ENCODE peak calls at places on chromosomes 11 and 22, in nine cellular contexts. Q, X, A, V, N, D, U, W and P are unnamed samples.

GRCh38 chr11:69977951-69978350 is 100.2 kb upstream of the ANO1 start:
- DNase-seq in N (no peak), D (no peak), U (no peak), A (no peak), V (no peak), W (no peak), Q (no peak), X (no peak), P (no peak)

GRCh38 chr11:83726316-83726715 is 440.1 kb upstream of the CCDC90B start:
- DNase-seq in V (no peak), W (no peak), D (no peak), N (no peak), A (no peak), X (no peak), Q (no peak), U (no peak), P (no peak)

GRCh38 chr22:45544588-45545170 is 42.0 kb downstream of the FBLN1 start:
- DNase-seq in X (peak), W (no peak), V (no peak), D (no peak), Q (peak), N (no peak), U (no peak), A (no peak), P (no peak)

GRCh38 chr11:122709042-122709760 is 53.7 kb downstream of the UBASH3B start:
- DNase-seq in A (no peak), N (no peak), U (no peak), Q (no peak), V (no peak), W (peak), X (peak), D (no peak), P (no peak)

GRCh38 chr11:36469063-36469462 is 41.0 kb downstream of the TRAF6 start:
- DNase-seq in D (no peak), V (no peak), X (no peak), A (no peak), N (peak), Q (no peak), W (no peak), U (no peak), P (no peak)

GRCh38 chr11:15016200-15016599 is 44.0 kb upstream of the CALCA start:
- DNase-seq in A (no peak), V (no peak), N (no peak), W (no peak), D (no peak), Q (no peak), X (no peak), U (no peak), P (no peak)

GRCh38 chr11:65262381-65262680 is 569 bp downstream of the POLA2 start:
- DNase-seq in X (peak), V (peak), Q (no peak), W (no peak), U (peak), N (no peak), A (no peak), D (peak), P (peak)

GRCh38 chr22:24201681-24202590 is 20.6 kb downstream of the SUSD2 start:
- DNase-seq in Q (no peak), U (no peak), N (no peak), W (peak), V (no peak), A (no peak), X (no peak), D (no peak), P (no peak)

GRCh38 chr11:19288256-19288655 is 47.5 kb upstream of the E2F8 start:
- DNase-seq in U (no peak), D (no peak), V (no peak), A (no peak), Q (no peak), X (no peak), W (no peak), N (no peak), P (no peak)

GRCh38 chr11:469684-470667 is 19.9 kb downstream of the PTDSS2 start:
- DNase-seq in A (peak), V (peak), X (peak), N (no peak), U (peak), W (no peak), Q (peak), D (peak), P (no peak)

GRCh38 chr11:94737171-94737611 is 31.0 kb upstream of the AMOTL1 start:
- DNase-seq in A (no peak), X (peak), W (no peak), U (no peak), N (no peak), D (no peak), V (no peak), Q (no peak), P (no peak)

GRCh38 chr22:48327721-48328120 is 1500.0 kb downstream of the BRD1 start:
- DNase-seq in U (no peak), D (no peak), V (peak), N (no peak), W (no peak), A (no peak), Q (no peak), X (no peak), P (no peak)

GRCh38 chr11:2330696-2331095 is 28.9 kb downstream of the TSPAN32 start:
- DNase-seq in Q (no peak), W (no peak), D (no peak), A (no peak), V (no peak), N (no peak), X (no peak), U (no peak), P (no peak)

GRCh38 chr11:95850137-95850536 is 59.8 kb downstream of the CEP57 start:
- DNase-seq in V (no peak), D (no peak), X (no peak), A (no peak), Q (no peak), U (no peak), W (no peak), N (no peak), P (no peak)

GRCh38 chr22:37222440-37222971 is 10.2 kb upstream of the SSTR3 start:
- DNase-seq in Q (no peak), W (no peak), N (no peak), V (no peak), U (no peak), X (no peak), A (no peak), D (no peak), P (no peak)

GRCh38 chr22:29109853-29110252 is 37.0 kb downstream of the KREMEN1 start:
- DNase-seq in A (no peak), X (no peak), D (no peak), N (no peak), U (no peak), W (no peak), Q (no peak), V (no peak), P (no peak)

GRCh38 chr22:46002757-46003270 is 25.9 kb upstream of the WNT7B start:
- DNase-seq in D (no peak), N (no peak), U (no peak), Q (no peak), A (no peak), W (no peak), V (peak), X (peak), P (no peak)

GRCh38 chr22:31556627-31557203 is 60.4 kb downstream of the SFI1 start:
- DNase-seq in D (no peak), W (peak), Q (peak), U (no peak), V (no peak), N (peak), X (peak), A (peak), P (no peak)

GRCh38 chr11:16151138-16151537 is 205.2 kb downstream of the SOX6 start:
- DNase-seq in D (no peak), N (no peak), A (no peak), Q (no peak), W (no peak), U (no peak), X (no peak), V (no peak), P (no peak)

GRCh38 chr11:30789270-30789669 is 203.1 kb upstream of the MPPED2 start:
- DNase-seq in X (peak), U (no peak), Q (no peak), V (no peak), D (no peak), A (no peak), W (no peak), N (no peak), P (no peak)

GRCh38 chr11:65112551-65113360 is 1.1 kb downstream of the TM7SF2 start:
- DNase-seq in U (no peak), X (no peak), W (peak), A (no peak), V (peak), N (peak), Q (no peak), D (no peak), P (no peak)

GRCh38 chr11:26297179-26297970 is 34.6 kb upstream of the ANO3 start:
- DNase-seq in N (peak), X (peak), D (peak), U (no peak), A (peak), Q (peak), W (peak), V (no peak), P (no peak)
- TF ChIP-seq CTCF in N (peak), X (peak), D (no peak), U (peak), A (peak), Q (peak), W (peak), V (peak), P (no peak)

GRCh38 chr11:58636587-58636986 is 14.1 kb downstream of the CNTF start:
- DNase-seq in W (no peak), Q (no peak), N (no peak), D (no peak), U (no peak), V (no peak), A (no peak), X (no peak), P (no peak)
- TF ChIP-seq CTCF in W (no peak), Q (no peak), N (peak), D (no peak), U (no peak), V (no peak), A (no peak), X (no peak), P (no peak)

GRCh38 chr11:126308271-126308671 is 4.4 kb downstream of the DCPS start:
- DNase-seq in D (no peak), N (no peak), W (no peak), A (no peak), U (no peak), Q (no peak), X (no peak), V (no peak), P (no peak)

GRCh38 chr11:126305699-126306098 is 1.8 kb downstream of the DCPS start:
- DNase-seq in V (no peak), N (no peak), A (no peak), Q (no peak), X (no peak), U (no peak), D (no peak), W (no peak), P (no peak)

GRCh38 chr11:126307706-126308105 is 3.8 kb downstream of the DCPS start:
- DNase-seq in W (peak), U (no peak), A (no peak), V (no peak), X (peak), Q (no peak), D (no peak), N (peak), P (no peak)

GRCh38 chr11:126303623-126304456 is at the start of gene DCPS:
- DNase-seq in D (peak), U (peak), N (peak), Q (peak), X (peak), W (peak), V (peak), A (peak), P (peak)

DNA sequence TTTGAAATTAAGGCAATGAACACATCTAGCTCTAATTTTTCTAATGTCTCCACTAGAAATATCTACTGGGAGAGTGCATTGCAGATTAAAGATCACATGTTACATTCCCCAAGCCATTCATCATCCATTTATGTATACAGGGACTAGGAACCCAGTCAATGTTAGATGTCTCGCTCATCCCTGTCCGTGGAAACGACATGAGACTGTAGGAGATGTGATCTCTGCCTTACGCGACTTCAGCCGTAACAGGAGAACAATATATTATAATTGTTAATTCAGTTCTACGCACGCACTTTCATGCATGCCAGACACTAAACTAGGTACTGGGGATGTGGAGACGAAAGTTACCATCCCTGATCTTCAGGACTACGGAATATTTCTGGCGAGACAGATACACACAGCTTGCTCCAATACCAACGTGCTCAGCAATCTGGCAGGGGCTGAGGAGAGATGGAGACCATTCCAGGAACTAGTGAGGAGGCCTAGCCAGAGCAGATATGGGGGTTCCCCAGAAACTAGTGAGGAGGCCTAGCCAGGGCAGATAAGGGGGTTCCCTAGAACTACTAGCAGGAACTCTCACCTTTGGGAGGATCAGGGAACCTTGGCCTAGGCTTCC is 705 bp downstream of the DCPS start:
- DNase-seq in Q (no peak), N (no peak), D (no peak), X (no peak), W (no peak), U (no peak), V (no peak), A (no peak), P (no peak)
- TF ChIP-seq CTCF in Q (no peak), N (no peak), D (no peak), X (no peak), W (no peak), U (no peak), V (no peak), A (no peak), P (no peak)

DNA sequence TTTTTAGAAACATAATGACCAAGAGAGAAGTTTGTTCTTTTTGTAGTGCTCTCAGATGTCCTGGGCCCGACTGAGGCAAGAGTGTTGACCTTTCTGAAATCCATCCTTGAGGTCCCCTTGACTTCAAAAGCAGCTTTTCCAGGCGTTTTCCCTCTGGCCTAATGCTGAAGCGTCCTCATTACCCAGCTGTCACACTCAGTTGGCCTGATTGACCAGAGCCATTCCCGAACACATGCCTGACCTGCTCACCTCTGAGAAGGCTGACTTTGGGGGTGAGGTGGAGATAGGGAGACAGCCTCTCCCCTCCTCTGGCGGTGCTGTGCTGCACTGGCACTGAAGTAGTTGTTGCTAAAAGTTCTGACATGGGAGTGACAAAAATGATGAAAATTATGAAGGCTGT is 66.9 kb downstream of the ALX4 start:
- DNase-seq in W (no peak), N (no peak), V (no peak), U (no peak), Q (no peak), A (no peak), D (no peak), X (no peak), P (no peak)
- TF ChIP-seq CTCF in W (no peak), N (no peak), V (no peak), U (no peak), Q (no peak), A (no peak), D (no peak), X (no peak), P (no peak)

GRCh38 chr11:90476442-90477007 is 253.7 kb upstream of the CHORDC1 start:
- DNase-seq in A (no peak), U (no peak), W (peak), Q (no peak), X (no peak), N (peak), D (peak), V (no peak), P (no peak)
- TF ChIP-seq CTCF in A (no peak), U (peak), W (no peak), Q (peak), X (no peak), N (peak), D (no peak), V (peak), P (no peak)

GRCh38 chr11:62879554-62879953 is 1.1 kb upstream of the SLC3A2 start:
- DNase-seq in A (no peak), Q (peak), X (no peak), D (peak), W (no peak), N (peak), U (peak), V (no peak), P (no peak)

GRCh38 chr11:62876712-62877111 is 4.0 kb upstream of the SLC3A2 start:
- DNase-seq in W (peak), A (no peak), D (no peak), X (no peak), Q (no peak), N (no peak), V (no peak), U (no peak), P (no peak)

GRCh38 chr11:62880231-62880802 is 379 bp upstream of the SLC3A2 start:
- DNase-seq in V (peak), W (peak), A (peak), D (peak), Q (peak), X (peak), U (no peak), N (no peak), P (peak)

GRCh38 chr11:62879150-62879549 is 1.5 kb upstream of the SLC3A2 start:
- DNase-seq in W (no peak), U (no peak), V (no peak), A (no peak), Q (no peak), N (no peak), X (no peak), D (no peak), P (no peak)

GRCh38 chr11:62875698-62876483 is 4.8 kb upstream of the SLC3A2 start:
- DNase-seq in D (no peak), V (peak), Q (no peak), W (peak), U (no peak), X (no peak), N (no peak), A (no peak), P (no peak)
- TF ChIP-seq CTCF in D (no peak), V (no peak), Q (no peak), W (no peak), U (no peak), X (peak), N (peak), A (peak), P (no peak)

DNA sequence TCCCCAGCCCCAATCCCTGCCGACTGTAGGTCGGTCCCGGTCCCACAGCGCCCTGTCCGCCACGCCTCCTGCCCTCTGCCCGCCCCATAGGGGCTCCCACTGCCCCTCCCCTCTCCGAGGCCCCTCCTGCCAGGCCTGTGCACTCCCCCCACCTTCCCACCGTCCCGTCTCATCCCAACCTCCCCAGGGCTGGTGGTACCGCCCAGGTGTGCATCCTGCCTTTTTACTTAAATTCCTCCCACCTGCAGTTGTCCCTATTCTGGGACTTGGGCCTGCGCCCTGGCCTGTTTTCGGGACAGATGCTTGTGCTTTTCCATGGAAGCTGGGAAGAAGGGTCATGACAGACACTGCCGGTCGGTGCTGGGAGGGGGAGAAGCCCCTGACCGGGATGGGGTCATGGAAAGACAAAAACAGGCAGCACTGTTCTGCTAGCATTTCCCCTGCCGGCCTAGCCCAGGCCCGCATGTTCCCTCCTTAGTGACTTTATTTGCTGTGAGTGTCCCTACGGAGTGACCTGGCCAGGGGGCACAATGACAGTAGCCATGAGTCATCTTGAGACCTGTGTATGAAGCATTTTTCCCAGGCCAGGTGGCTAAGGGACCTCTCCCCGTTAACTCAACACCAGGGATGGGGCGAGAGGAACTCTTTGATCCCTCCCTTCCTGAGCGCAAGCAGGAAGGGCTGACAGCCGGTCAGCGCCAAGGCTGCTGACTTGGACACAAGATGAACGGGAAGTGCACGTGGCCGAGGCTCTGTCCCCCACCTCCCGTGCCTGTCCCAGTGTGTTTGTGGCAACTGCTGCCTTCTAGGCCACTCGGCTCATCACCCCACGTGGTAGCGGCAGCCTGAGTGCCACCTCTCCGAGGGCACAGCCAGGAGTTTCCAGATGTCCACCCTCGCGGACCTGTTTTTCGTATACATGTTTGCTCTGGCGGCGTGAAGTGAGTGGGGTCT is 7.1 kb downstream of the TBX1 start:
- DNase-seq in D (peak), U (no peak), A (no peak), X (no peak), V (no peak), W (no peak), N (peak), Q (no peak), P (no peak)
- TF ChIP-seq CTCF in D (no peak), U (no peak), A (no peak), X (no peak), V (no peak), W (no peak), N (no peak), Q (no peak), P (no peak)

GRCh38 chr11:90318651-90319050 is 95.8 kb upstream of the CHORDC1 start:
- DNase-seq in D (no peak), A (no peak), X (no peak), V (no peak), N (no peak), U (no peak), Q (no peak), W (no peak), P (no peak)

GRCh38 chr11:90329043-90329442 is 106.2 kb upstream of the CHORDC1 start:
- DNase-seq in W (no peak), V (no peak), Q (no peak), A (no peak), U (no peak), X (no peak), D (no peak), N (no peak), P (no peak)

GRCh38 chr11:90321018-90321417 is 98.2 kb upstream of the CHORDC1 start:
- DNase-seq in U (no peak), A (no peak), V (no peak), X (no peak), D (no peak), Q (no peak), N (no peak), W (no peak), P (no peak)

GRCh38 chr11:90326647-90327046 is 103.8 kb upstream of the CHORDC1 start:
- DNase-seq in U (no peak), N (no peak), D (no peak), Q (no peak), W (no peak), A (no peak), V (no peak), X (no peak), P (no peak)

DNA sequence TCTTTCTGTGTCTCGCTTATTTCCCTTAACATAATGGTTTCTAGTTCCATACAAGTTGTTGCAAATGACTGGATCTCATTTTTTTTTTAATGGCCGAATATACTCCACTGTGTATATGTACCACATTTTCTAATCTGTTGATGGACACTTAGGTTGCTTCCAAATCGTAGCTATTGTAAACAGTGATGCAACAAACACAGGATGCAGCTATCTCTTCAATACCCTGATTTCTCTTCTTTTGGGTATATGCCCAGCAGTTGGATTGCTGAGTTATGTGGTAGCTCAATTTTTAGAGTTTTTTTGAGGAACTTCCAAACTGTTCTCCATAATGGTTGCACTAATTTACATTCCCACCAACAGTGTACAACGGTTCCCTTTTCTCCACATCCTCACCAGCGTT is 100.4 kb upstream of the CHORDC1 start:
- DNase-seq in A (no peak), V (no peak), W (no peak), U (no peak), D (no peak), X (no peak), N (no peak), Q (no peak), P (no peak)
- TF ChIP-seq CTCF in A (no peak), V (no peak), W (no peak), U (no peak), D (no peak), X (no peak), N (no peak), Q (no peak), P (no peak)

GRCh38 chr11:111978028-111978771 is 41.1 kb downstream of the DIXDC1 start:
- DNase-seq in W (no peak), Q (peak), N (peak), D (peak), X (peak), A (peak), V (no peak), U (peak), P (no peak)
- TF ChIP-seq CTCF in W (no peak), Q (no peak), N (no peak), D (no peak), X (peak), A (peak), V (no peak), U (no peak), P (no peak)

GRCh38 chr22:47012589-47013365 is 250.3 kb downstream of the TBC1D22A start:
- DNase-seq in Q (no peak), W (no peak), A (peak), U (no peak), X (peak), D (no peak), N (peak), V (no peak), P (no peak)
- TF ChIP-seq CTCF in Q (no peak), W (no peak), A (peak), U (no peak), X (no peak), D (no peak), N (peak), V (no peak), P (no peak)